ENCODE peak calls at places on chromosomes 7 and 10, in eight cellular contexts. M is CD8-positive, alpha-beta memory T cell; V is hepatic stellate cell; L is stimulated activated CD4-positive, alpha-beta T cell treated with anti-CD3 and anti-CD28 coated beads, Interleukin-4, amount 100 ng/mL, for 24 hours; F is omental fat pad; R is NCI-H460; W is NCI-H1694 treated with DMSO at 0.1 percent for 48 hours; P is OCI-LY7. K is an unnamed sample.

GRCh38 chr7:135158874-135159273 is 11.0 kb downstream of the TMEM140 start:
- DNase-seq in M (no peak), V (no peak), L (no peak), F (no peak), R (no peak), W (no peak), P (no peak), K (no peak)

GRCh38 chr10:20606985-20607384 is 290.1 kb downstream of the NEBL start:
- DNase-seq in M (no peak), V (no peak), L (no peak), F (no peak), R (no peak), W (no peak), P (no peak), K (no peak)

GRCh38 chr7:130063036-130063435 is 7.3 kb upstream of the KLHDC10 start:
- DNase-seq in M (peak; percentile 60), V (no peak), L (peak; percentile 77), F (no peak), R (peak; percentile 33), W (peak; percentile 30), P (peak; percentile 75), K (peak; percentile 20)

GRCh38 chr7:5682889-5683670 is 98.4 kb downstream of the RNF216 start:
- DNase-seq in M (no peak), V (no peak), L (no peak), F (no peak), R (peak; percentile 12), W (no peak), P (no peak), K (no peak)

GRCh38 chr7:77199008-77199966 is at the start of gene FGL2:
- DNase-seq in M (peak; percentile 12), V (peak; percentile 49), L (peak; percentile 32), F (peak; percentile 31), R (peak; percentile 6), W (no peak), P (peak; percentile 32), K (peak; percentile 13)

GRCh38 chr7:131627589-131628212 is 71.3 kb upstream of the PODXL start:
- DNase-seq in M (no peak), V (no peak), L (no peak), F (no peak), R (no peak), W (peak; percentile 44), P (no peak), K (no peak)

GRCh38 chr7:73638921-73639320 is 14.6 kb upstream of the MLXIPL start:
- DNase-seq in M (no peak), V (no peak), L (no peak), F (no peak), R (no peak), W (no peak), P (no peak), K (no peak)

GRCh38 chr10:12644380-12645144 is 295.2 kb downstream of the CAMK1D start:
- DNase-seq in M (no peak), V (no peak), L (no peak), F (no peak), R (no peak), W (no peak), P (no peak), K (peak; percentile 52)

GRCh38 chr7:100951888-100952560 is 2.7 kb downstream of the MUC3A start:
- DNase-seq in M (no peak), V (no peak), L (no peak), F (no peak), R (no peak), W (no peak), P (no peak), K (no peak)